ENCODE peak calls at places on chromosomes 7 and 10, in six cellular contexts. S, Z, V, D, X and T are unnamed samples.

GRCh38 chr10:48523212-48523819 is 81.6 kb downstream of the ARHGAP22 start:
- DNase-seq in S (peak; percentile 14), V (no peak), Z (peak; percentile 98), D (peak; percentile 57), X (no peak), T (no peak)

GRCh38 chr7:29482056-29482455 is 81.6 kb upstream of the PRR15 start:
- DNase-seq in D (no peak), V (no peak), Z (no peak), X (no peak), S (no peak), T (no peak)

GRCh38 chr10:46551701-46552525 is 4.5 kb downstream of the GPRIN2 start:
- DNase-seq in S (no peak), V (no peak), D (peak; percentile 3), X (no peak), Z (no peak), T (no peak)

GRCh38 chr10:124225468-124226270 is 132.3 kb upstream of the CHST15 start:
- DNase-seq in X (peak; percentile 76), D (no peak), S (no peak), Z (no peak), V (no peak), T (peak; percentile 76)

GRCh38 chr7:127831312-127832212 is 179.6 kb downstream of the SND1 start:
- DNase-seq in Z (no peak), V (no peak), X (no peak), S (no peak), D (no peak), T (no peak)

GRCh38 chr7:124201768-124202349 is 169.0 kb upstream of the TMEM229A start:
- DNase-seq in X (no peak), S (peak; percentile 67), V (no peak), D (no peak), Z (no peak), T (no peak)

GRCh38 chr7:15780271-15780670 is 93.8 kb upstream of the MEOX2 start:
- DNase-seq in Z (peak; percentile 36), D (no peak), X (no peak), V (no peak), S (no peak), T (no peak)

GRCh38 chr10:29837586-29837985 is 202.8 kb upstream of the SVIL start:
- DNase-seq in Z (no peak), V (no peak), D (no peak), S (no peak), X (no peak), T (no peak)

GRCh38 chr7:139737221-139738100 is 40.3 kb downstream of the HIPK2 start:
- DNase-seq in S (no peak), D (no peak), X (peak; percentile 20), Z (no peak), V (no peak), T (peak; percentile 7)

GRCh38 chr7:51366930-51367613 is 50.5 kb upstream of the COBL start:
- DNase-seq in Z (peak; percentile 27), S (peak; percentile 54), D (peak; percentile 30), V (peak; percentile 59), X (no peak), T (peak; percentile 19)

GRCh38 chr7:96277921-96278320 is 44.0 kb downstream of the SLC25A13 start:
- DNase-seq in S (no peak), D (no peak), Z (no peak), X (no peak), V (no peak), T (no peak)

GRCh38 chr10:110192552-110192951 is 14.9 kb upstream of the MXI1 start:
- DNase-seq in S (no peak), Z (no peak), V (no peak), X (no peak), D (no peak), T (no peak)

GRCh38 chr7:11923376-11923922 is 91.5 kb upstream of the THSD7A start:
- DNase-seq in Z (no peak), S (no peak), V (no peak), D (no peak), X (no peak), T (no peak)

GRCh38 chr10:94626476-94626875 is 57.1 kb upstream of the CYP2C18 start:
- DNase-seq in V (no peak), Z (no peak), D (no peak), X (no peak), S (no peak), T (no peak)

GRCh38 chr10:6738464-6738824 is 158.4 kb upstream of the PRKCQ start:
- DNase-seq in D (no peak), V (no peak), S (no peak), Z (no peak), X (no peak), T (no peak)

GRCh38 chr7:235576-236395 is 43.4 kb downstream of the FAM20C start:
- DNase-seq in V (no peak), S (no peak), D (peak; percentile 43), X (no peak), Z (no peak), T (no peak)

GRCh38 chr7:95411036-95411435 is 14.9 kb upstream of the PON3 start:
- DNase-seq in S (no peak), Z (no peak), X (no peak), D (no peak), V (no peak), T (no peak)

GRCh38 chr7:149871576-149871975 is 2.2 kb upstream of the ATP6V0E2 start:
- DNase-seq in D (no peak), Z (peak; percentile 34), V (peak; percentile 57), X (no peak), S (no peak), T (no peak)

GRCh38 chr7:135254-135653 is 57.1 kb upstream of the FAM20C start:
- DNase-seq in D (no peak), Z (no peak), S (no peak), X (no peak), V (no peak), T (no peak)

GRCh38 chr7:152865011-152865410 is 105.5 kb downstream of the ACTR3B start:
- DNase-seq in D (no peak), X (no peak), S (no peak), Z (no peak), V (no peak), T (no peak)

GRCh38 chr7:138963675-138964074 is 17.5 kb downstream of the KIAA1549 start:
- DNase-seq in D (no peak), X (no peak), V (no peak), Z (no peak), S (no peak), T (no peak)

GRCh38 chr10:101782811-101783735 is at the start of gene NPM3:
- DNase-seq in X (peak; percentile 73), D (peak; percentile 85), V (peak; percentile 85), Z (peak; percentile 16), S (peak; percentile 83), T (peak; percentile 75)

GRCh38 chr7:142645777-142646176 is 103.5 kb upstream of the PRSS1 start:
- DNase-seq in V (no peak), Z (no peak), S (no peak), D (no peak), X (no peak), T (no peak)
- H3K4me3 ChIP-seq in V (no peak overlapping the region), Z (no peak overlapping the region), S (no peak overlapping the region), D (no peak overlapping the region), X (no peak overlapping the region), T (peak overlapping the region; percentile 59)

GRCh38 chr10:31100176-31100575 is 68.5 kb upstream of the ZNF438 start:
- DNase-seq in X (no peak), V (no peak), S (no peak), D (no peak), Z (no peak), T (no peak)
- H3K4me3 ChIP-seq in X (no peak overlapping the region), V (no peak overlapping the region), S (no peak overlapping the region), D (no peak overlapping the region), Z (no peak overlapping the region), T (no peak overlapping the region)

DNA sequence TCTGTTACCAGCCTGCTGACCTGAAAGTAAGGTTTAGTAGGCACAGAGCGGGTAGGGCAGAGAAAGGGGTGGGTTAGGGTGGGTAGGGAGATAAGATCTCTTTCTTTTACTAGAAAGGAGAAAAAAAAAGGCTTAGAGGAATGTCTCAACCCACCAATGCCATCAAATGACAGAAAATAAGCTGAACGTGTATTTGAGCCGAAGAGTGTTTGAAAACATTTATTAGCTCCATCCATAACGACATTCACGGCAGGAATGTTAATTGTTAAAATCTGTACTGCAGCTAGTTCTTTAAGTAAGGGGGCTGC is 63.8 kb upstream of the ARID5B start:
- DNase-seq in V (peak; percentile 98), D (no peak), S (no peak), Z (no peak), X (no peak), T (no peak)
- H3K4me3 ChIP-seq in V (no peak overlapping the region), D (no peak overlapping the region), S (no peak overlapping the region), Z (no peak overlapping the region), X (no peak overlapping the region), T (no peak overlapping the region)

DNA sequence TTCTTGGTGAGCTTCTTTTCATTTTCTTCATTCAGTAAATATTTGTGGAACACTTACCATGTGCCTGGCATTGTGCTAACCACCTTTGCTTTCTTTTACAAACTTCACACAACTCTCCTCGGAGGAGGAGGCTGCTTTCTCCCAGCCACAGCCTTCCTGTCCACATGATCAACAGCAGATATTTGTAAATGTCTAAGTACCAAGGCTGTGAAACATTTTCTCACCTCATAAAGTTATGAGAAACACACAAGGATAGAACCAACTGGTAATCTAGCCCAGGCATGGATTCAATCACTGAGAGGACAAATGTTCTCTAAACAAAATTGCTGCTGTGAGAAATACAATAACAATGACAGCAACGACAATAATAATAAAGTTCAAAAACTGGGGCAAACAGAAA is 3.9 kb downstream of the CTTNBP2 start:
- DNase-seq in V (no peak), Z (no peak), S (no peak), D (no peak), X (no peak), T (no peak)
- H3K4me3 ChIP-seq in V (no peak overlapping the region), Z (no peak overlapping the region), S (no peak overlapping the region), D (no peak overlapping the region), X (no peak overlapping the region), T (no peak overlapping the region)

GRCh38 chr7:5396542-5396941 is 27.1 kb downstream of the TNRC18 start:
- DNase-seq in V (no peak), S (no peak), X (peak; percentile 63), Z (no peak), D (no peak), T (peak; percentile 59)
- H3K4me3 ChIP-seq in V (no peak overlapping the region), S (no peak overlapping the region), X (peak overlapping the region; percentile 81), Z (no peak overlapping the region), D (no peak overlapping the region), T (peak overlapping the region; percentile 82)

DNA sequence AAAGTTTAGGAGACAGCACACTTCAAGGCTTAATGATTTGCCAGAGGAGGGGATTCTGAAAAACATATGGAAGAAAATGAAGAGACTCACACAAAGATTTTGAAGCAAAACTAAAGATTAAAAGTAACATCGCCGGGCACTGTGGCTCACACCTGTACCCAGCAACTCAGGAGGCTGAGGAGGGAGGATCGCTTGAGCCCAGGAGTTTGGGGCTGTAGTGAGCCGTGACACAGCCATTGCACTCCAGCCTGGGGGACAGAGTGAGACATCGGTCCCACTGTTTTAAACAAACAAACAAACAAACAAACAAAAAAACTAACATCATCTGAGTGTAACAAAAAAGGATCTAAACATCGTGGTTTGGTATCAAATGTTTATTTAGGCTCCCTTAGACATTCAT is 33.7 kb upstream of the DAGLB start:
- DNase-seq in D (no peak), V (no peak), Z (no peak), X (no peak), S (no peak), T (no peak)
- H3K4me3 ChIP-seq in D (no peak overlapping the region), V (no peak overlapping the region), Z (no peak overlapping the region), X (no peak overlapping the region), S (no peak overlapping the region), T (no peak overlapping the region)